ENCODE peak calls at places on chromosomes 4 and X, in eight cellular contexts. Z is neural progenitor cell; S is activated CD4-positive, alpha-beta T cell treated with anti-CD3 and anti-CD28 coated beads, Interleukin-2, amount 10 ng/mL, durations not matched to agents 7 days and 5 days; O is neural crest cell; Y is hepatocyte; V is stimulated activated naive B cell treated with anti-CD40 and anti-IgM and Interleukin-4, amounts not matched to agents 10 μg/mL and 1 μg/mL and 100 μg/mL, for 72 hours; K is aorta; T is occipital lobe. H is an unnamed sample.

GRCh38 chr4:1202526-1203378 is 30.4 kb upstream of the SPON2 start:
- DNase-seq in Z (no peak), S (no peak), O (no peak), Y (peak), V (peak), K (peak), T (no peak), H (no peak)

GRCh38 chr4:25842229-25842840 is 20.5 kb downstream of the SEL1L3 start:
- DNase-seq in Z (peak), S (peak), O (no peak), Y (no peak), V (peak), K (no peak), T (no peak), H (peak)

GRCh38 chr4:28744066-28744465 is 1883.4 kb downstream of the STIM2 start:
- DNase-seq in Z (no peak), S (no peak), O (no peak), Y (no peak), V (no peak), K (no peak), T (no peak), H (no peak)

GRCh38 chr4:42954925-42955669 is 62.6 kb downstream of the GRXCR1 start:
- DNase-seq in Z (no peak), S (no peak), O (no peak), Y (no peak), V (no peak), K (no peak), T (peak), H (no peak)

GRCh38 chrX:109656774-109657173 is 31.8 kb upstream of the KCNE5 start:
- DNase-seq in Z (no peak), S (no peak), O (no peak), Y (no peak), V (no peak), K (no peak), T (no peak), H (no peak)

GRCh38 chr4:134024251-134024650 is 177.3 kb downstream of the PABPC4L start:
- DNase-seq in Z (peak), S (no peak), O (no peak), Y (peak), V (no peak), K (no peak), T (no peak), H (peak)

GRCh38 chrX:63656871-63657580 is 128.0 kb downstream of the ARHGEF9 start:
- DNase-seq in Z (no peak), S (no peak), O (no peak), Y (no peak), V (no peak), K (peak), T (no peak), H (no peak)

GRCh38 chr4:3703343-3703676 is 62.9 kb upstream of the ADRA2C start:
- DNase-seq in Z (no peak), S (no peak), O (no peak), Y (no peak), V (no peak), K (peak), T (no peak), H (no peak)

GRCh38 chr4:118962540-118962939 is 73.9 kb downstream of the SYNPO2 start:
- DNase-seq in Z (no peak), S (no peak), O (no peak), Y (no peak), V (no peak), K (no peak), T (no peak), H (no peak)

GRCh38 chrX:133290076-133290475 is 71.9 kb upstream of the TFDP3 start:
- DNase-seq in Z (no peak), S (no peak), O (no peak), Y (no peak), V (no peak), K (no peak), T (no peak), H (no peak)

GRCh38 chr4:110475881-110476818 is at the start of gene ENPEP:
- DNase-seq in Z (no peak), S (no peak), O (no peak), Y (peak), V (no peak), K (peak), T (peak), H (peak)

GRCh38 chrX:120746153-120746552 is 116.3 kb upstream of the C1GALT1C1 start:
- DNase-seq in Z (no peak), S (no peak), O (no peak), Y (no peak), V (no peak), K (no peak), T (no peak), H (no peak)

GRCh38 chr4:188328966-188329365 is 189.7 kb downstream of the TRIML1 start:
- DNase-seq in Z (no peak), S (no peak), O (no peak), Y (no peak), V (no peak), K (no peak), T (no peak), H (no peak)

GRCh38 chrX:106932492-106932923 is 12.3 kb downstream of the CLDN2 start:
- DNase-seq in Z (no peak), S (no peak), O (no peak), Y (peak), V (no peak), K (no peak), T (no peak), H (no peak)

GRCh38 chr4:140137654-140138053 is 16.3 kb downstream of the MAML3 start:
- DNase-seq in Z (no peak), S (no peak), O (no peak), Y (peak), V (no peak), K (no peak), T (no peak), H (peak)

GRCh38 chr4:32340591-32340990 is 1620.4 kb downstream of the PCDH7 start:
- DNase-seq in Z (no peak), S (no peak), O (no peak), Y (no peak), V (no peak), K (no peak), T (no peak), H (peak)

GRCh38 chr4:82268050-82268825 is 105.6 kb downstream of the HNRNPD start:
- DNase-seq in Z (peak), S (peak), O (peak), Y (peak), V (no peak), K (peak), T (peak), H (peak)

GRCh38 chr4:147340111-147340510 is 140.8 kb upstream of the EDNRA start:
- DNase-seq in Z (no peak), S (no peak), O (no peak), Y (no peak), V (no peak), K (no peak), T (no peak), H (no peak)

GRCh38 chr4:15089979-15090378 is 87.7 kb downstream of the CPEB2 start:
- DNase-seq in Z (no peak), S (no peak), O (no peak), Y (no peak), V (no peak), K (no peak), T (no peak), H (no peak)

GRCh38 chrX:72394518-72395163 is 88.9 kb upstream of the CITED1 start:
- DNase-seq in Z (peak), S (no peak), O (no peak), Y (peak), V (no peak), K (peak), T (peak), H (no peak)

GRCh38 chr4:25969374-25969773 is 55.4 kb downstream of the SMIM20 start:
- DNase-seq in Z (no peak), S (no peak), O (no peak), Y (no peak), V (no peak), K (no peak), T (no peak), H (no peak)

GRCh38 chr4:40621592-40622512 is 7.8 kb downstream of the RBM47 start:
- DNase-seq in Z (no peak), S (peak), O (no peak), Y (peak), V (peak), K (peak), T (no peak), H (peak)

GRCh38 chr4:52868138-52868537 is 6.0 kb downstream of the RASL11B start:
- DNase-seq in Z (peak), S (no peak), O (no peak), Y (peak), V (no peak), K (no peak), T (no peak), H (peak)

GRCh38 chr4:170391066-170391754 is 301.5 kb upstream of the AADAT start:
- DNase-seq in Z (peak), S (no peak), O (no peak), Y (no peak), V (no peak), K (no peak), T (no peak), H (no peak)

GRCh38 chr4:99058228-99058627 is 30.4 kb downstream of the ADH5 start:
- DNase-seq in Z (no peak), S (no peak), O (no peak), Y (no peak), V (no peak), K (no peak), T (no peak), H (no peak)

H was measured in GM23338.